ENCODE peak calls at places on chromosomes 7 and 10, in five cellular contexts. One of them, this sample, is unnamed.

GRCh38 chr7:24404315-24404714 is 120.3 kb downstream of the NPY start:
- DNase-seq in EH: no peak
- DNase-seq in right lobe of liver: no peak
- DNase-seq in neural crest cell: no peak
- DNase-seq in KG1: no peak
- DNase-seq in this sample: no peak

GRCh38 chr10:6920072-6921019 is 340.3 kb upstream of the PRKCQ start:
- DNase-seq in EH: peak
- DNase-seq in right lobe of liver: peak
- DNase-seq in neural crest cell: peak
- DNase-seq in KG1: peak
- DNase-seq in this sample: peak

GRCh38 chr7:126783613-126784012 is 469.1 kb downstream of the GRM8 start:
- DNase-seq in EH: no peak
- DNase-seq in right lobe of liver: no peak
- DNase-seq in neural crest cell: no peak
- DNase-seq in KG1: no peak
- DNase-seq in this sample: no peak

GRCh38 chr10:89602919-89603318 is 42.1 kb downstream of the PANK1 start:
- DNase-seq in EH: no peak
- DNase-seq in right lobe of liver: no peak
- DNase-seq in neural crest cell: no peak
- DNase-seq in KG1: no peak
- DNase-seq in this sample: no peak

GRCh38 chr7:30225863-30226361 is 58.5 kb upstream of the ZNRF2 start:
- DNase-seq in EH: peak
- DNase-seq in right lobe of liver: peak
- DNase-seq in neural crest cell: no peak
- DNase-seq in KG1: peak
- DNase-seq in this sample: no peak

GRCh38 chr10:100327007-100327700 is 2.9 kb downstream of the PKD2L1 start:
- DNase-seq in EH: no peak
- DNase-seq in right lobe of liver: no peak
- DNase-seq in neural crest cell: no peak
- DNase-seq in KG1: peak
- DNase-seq in this sample: no peak

GRCh38 chr10:98045785-98046389 is 15.5 kb upstream of the CRTAC1 start:
- DNase-seq in EH: peak
- DNase-seq in right lobe of liver: peak
- DNase-seq in neural crest cell: peak
- DNase-seq in KG1: peak
- DNase-seq in this sample: peak

GRCh38 chr10:72035488-72035887 is 52.9 kb downstream of the SPOCK2 start:
- DNase-seq in EH: no peak
- DNase-seq in right lobe of liver: no peak
- DNase-seq in neural crest cell: no peak
- DNase-seq in KG1: no peak
- DNase-seq in this sample: no peak

GRCh38 chr10:119104653-119105024 is 726 bp downstream of the DENND10 start:
- DNase-seq in EH: peak
- DNase-seq in right lobe of liver: peak
- DNase-seq in neural crest cell: peak
- DNase-seq in KG1: no peak
- DNase-seq in this sample: no peak

GRCh38 chr10:62019013-62019684 is 117.7 kb downstream of the ARID5B start:
- DNase-seq in EH: peak
- DNase-seq in right lobe of liver: no peak
- DNase-seq in neural crest cell: no peak
- DNase-seq in KG1: no peak
- DNase-seq in this sample: no peak

GRCh38 chr10:90051053-90051452 is 349.7 kb downstream of the KIF20B start:
- DNase-seq in EH: no peak
- DNase-seq in right lobe of liver: no peak
- DNase-seq in neural crest cell: no peak
- DNase-seq in KG1: no peak
- DNase-seq in this sample: no peak

GRCh38 chr10:110811791-110812581 is 59.7 kb upstream of the PDCD4 start:
- DNase-seq in EH: no peak
- DNase-seq in right lobe of liver: no peak
- DNase-seq in neural crest cell: no peak
- DNase-seq in KG1: no peak
- DNase-seq in this sample: no peak

GRCh38 chr7:30224511-30225031 is 59.8 kb upstream of the ZNRF2 start:
- DNase-seq in EH: peak
- DNase-seq in right lobe of liver: no peak
- DNase-seq in neural crest cell: no peak
- DNase-seq in KG1: peak
- DNase-seq in this sample: no peak

GRCh38 chr10:6969659-6970058 is 389.6 kb upstream of the PRKCQ start:
- DNase-seq in EH: no peak
- DNase-seq in right lobe of liver: no peak
- DNase-seq in neural crest cell: no peak
- DNase-seq in KG1: no peak
- DNase-seq in this sample: no peak

GRCh38 chr10:78436223-78436575 is 402.5 kb downstream of the RPS24 start:
- DNase-seq in EH: no peak
- DNase-seq in right lobe of liver: no peak
- DNase-seq in neural crest cell: no peak
- DNase-seq in KG1: no peak
- DNase-seq in this sample: no peak

GRCh38 chr10:51960494-51960895 is 261.1 kb upstream of the CSTF2T start:
- DNase-seq in EH: peak
- DNase-seq in right lobe of liver: no peak
- DNase-seq in neural crest cell: no peak
- DNase-seq in KG1: peak
- DNase-seq in this sample: peak

GRCh38 chr10:78576276-78576675 is 492.5 kb upstream of the ZMIZ1 start:
- DNase-seq in EH: no peak
- DNase-seq in right lobe of liver: no peak
- DNase-seq in neural crest cell: no peak
- DNase-seq in KG1: no peak
- DNase-seq in this sample: no peak

GRCh38 chr7:130071701-130072622 is 1.6 kb downstream of the KLHDC10 start:
- DNase-seq in EH: peak
- DNase-seq in right lobe of liver: no peak
- DNase-seq in neural crest cell: peak
- DNase-seq in KG1: peak
- DNase-seq in this sample: peak

GRCh38 chr10:29392376-29393021 is 103.6 kb downstream of the LYZL1 start:
- DNase-seq in EH: peak
- DNase-seq in right lobe of liver: no peak
- DNase-seq in neural crest cell: peak
- DNase-seq in KG1: peak
- DNase-seq in this sample: no peak

GRCh38 chr10:124005991-124006392 is 87.4 kb downstream of the CHST15 start:
- DNase-seq in EH: no peak
- DNase-seq in right lobe of liver: no peak
- DNase-seq in neural crest cell: no peak
- DNase-seq in KG1: no peak
- DNase-seq in this sample: no peak

GRCh38 chr7:95861041-95861440 is 88.7 kb downstream of the DYNC1I1 start:
- DNase-seq in EH: peak
- DNase-seq in right lobe of liver: no peak
- DNase-seq in neural crest cell: no peak
- DNase-seq in KG1: no peak
- DNase-seq in this sample: no peak